ENCODE peak calls at places on chromosomes 7 and 10, in nine cellular contexts. One of them, this sample, is unnamed.

GRCh38 chr10:75021851-75022250 is 89.6 kb upstream of the SAMD8 start:
- DNase-seq in AG04450: no peak
- DNase-seq in MM.1S: peak
- DNase-seq in MCF 10A: no peak
- DNase-seq in left ventricle myocardium inferior: no peak
- DNase-seq in testis: no peak
- DNase-seq in GM06990: no peak
- DNase-seq in lower lobe of right lung: no peak
- DNase-seq in Panc1: no peak
- DNase-seq in this sample: no peak

GRCh38 chr7:156073366-156074052 is 261.2 kb upstream of the SHH start:
- DNase-seq in AG04450: no peak
- DNase-seq in MM.1S: peak
- DNase-seq in MCF 10A: no peak
- DNase-seq in left ventricle myocardium inferior: no peak
- DNase-seq in testis: no peak
- DNase-seq in GM06990: no peak
- DNase-seq in lower lobe of right lung: no peak
- DNase-seq in Panc1: no peak
- DNase-seq in this sample: no peak

GRCh38 chr10:132606031-132606491 is 68.5 kb downstream of the INPP5A start:
- DNase-seq in AG04450: no peak
- DNase-seq in MM.1S: no peak
- DNase-seq in MCF 10A: no peak
- DNase-seq in left ventricle myocardium inferior: no peak
- DNase-seq in testis: no peak
- DNase-seq in GM06990: no peak
- DNase-seq in lower lobe of right lung: no peak
- DNase-seq in Panc1: no peak
- DNase-seq in this sample: no peak

GRCh38 chr7:139457153-139457946 is 26.1 kb downstream of the KLRG2 start:
- DNase-seq in AG04450: no peak
- DNase-seq in MM.1S: no peak
- DNase-seq in MCF 10A: peak
- DNase-seq in left ventricle myocardium inferior: no peak
- DNase-seq in testis: no peak
- DNase-seq in GM06990: no peak
- DNase-seq in lower lobe of right lung: no peak
- DNase-seq in Panc1: no peak
- DNase-seq in this sample: peak

GRCh38 chr7:11830582-11831382 is 1.2 kb downstream of the THSD7A start:
- DNase-seq in AG04450: no peak
- DNase-seq in MM.1S: no peak
- DNase-seq in MCF 10A: no peak
- DNase-seq in left ventricle myocardium inferior: no peak
- DNase-seq in testis: no peak
- DNase-seq in GM06990: no peak
- DNase-seq in lower lobe of right lung: no peak
- DNase-seq in Panc1: no peak
- DNase-seq in this sample: peak

GRCh38 chr7:122257056-122257455 is 47.5 kb downstream of the FEZF1 start:
- DNase-seq in AG04450: no peak
- DNase-seq in MM.1S: no peak
- DNase-seq in MCF 10A: no peak
- DNase-seq in left ventricle myocardium inferior: no peak
- DNase-seq in testis: no peak
- DNase-seq in GM06990: no peak
- DNase-seq in lower lobe of right lung: no peak
- DNase-seq in Panc1: no peak
- DNase-seq in this sample: no peak

GRCh38 chr7:148535227-148535626 is 55.3 kb upstream of the C7orf33 start:
- DNase-seq in AG04450: no peak
- DNase-seq in MM.1S: peak
- DNase-seq in MCF 10A: peak
- DNase-seq in left ventricle myocardium inferior: no peak
- DNase-seq in testis: peak
- DNase-seq in GM06990: peak
- DNase-seq in lower lobe of right lung: no peak
- DNase-seq in Panc1: no peak
- DNase-seq in this sample: no peak

GRCh38 chr10:97531401-97531985 is 32.8 kb downstream of the UBTD1 start:
- DNase-seq in AG04450: no peak
- DNase-seq in MM.1S: no peak
- DNase-seq in MCF 10A: no peak
- DNase-seq in left ventricle myocardium inferior: no peak
- DNase-seq in testis: no peak
- DNase-seq in GM06990: no peak
- DNase-seq in lower lobe of right lung: no peak
- DNase-seq in Panc1: no peak
- DNase-seq in this sample: no peak

GRCh38 chr10:116118851-116119250 is 154.2 kb downstream of the GFRA1 start:
- DNase-seq in AG04450: no peak
- DNase-seq in MM.1S: no peak
- DNase-seq in MCF 10A: no peak
- DNase-seq in left ventricle myocardium inferior: no peak
- DNase-seq in testis: no peak
- DNase-seq in GM06990: no peak
- DNase-seq in lower lobe of right lung: no peak
- DNase-seq in Panc1: no peak
- DNase-seq in this sample: no peak

GRCh38 chr10:116124777-116125176 is 148.2 kb downstream of the GFRA1 start:
- DNase-seq in AG04450: no peak
- DNase-seq in MM.1S: no peak
- DNase-seq in MCF 10A: no peak
- DNase-seq in left ventricle myocardium inferior: no peak
- DNase-seq in testis: no peak
- DNase-seq in GM06990: no peak
- DNase-seq in lower lobe of right lung: no peak
- DNase-seq in Panc1: no peak
- DNase-seq in this sample: no peak

GRCh38 chr10:116122126-116122525 is 150.9 kb downstream of the GFRA1 start:
- DNase-seq in AG04450: no peak
- DNase-seq in MM.1S: no peak
- DNase-seq in MCF 10A: no peak
- DNase-seq in left ventricle myocardium inferior: no peak
- DNase-seq in testis: no peak
- DNase-seq in GM06990: no peak
- DNase-seq in lower lobe of right lung: no peak
- DNase-seq in Panc1: no peak
- DNase-seq in this sample: no peak

GRCh38 chr10:116122664-116123063 is 150.3 kb downstream of the GFRA1 start:
- DNase-seq in AG04450: no peak
- DNase-seq in MM.1S: no peak
- DNase-seq in MCF 10A: no peak
- DNase-seq in left ventricle myocardium inferior: no peak
- DNase-seq in testis: no peak
- DNase-seq in GM06990: no peak
- DNase-seq in lower lobe of right lung: no peak
- DNase-seq in Panc1: no peak
- DNase-seq in this sample: no peak

DNA sequence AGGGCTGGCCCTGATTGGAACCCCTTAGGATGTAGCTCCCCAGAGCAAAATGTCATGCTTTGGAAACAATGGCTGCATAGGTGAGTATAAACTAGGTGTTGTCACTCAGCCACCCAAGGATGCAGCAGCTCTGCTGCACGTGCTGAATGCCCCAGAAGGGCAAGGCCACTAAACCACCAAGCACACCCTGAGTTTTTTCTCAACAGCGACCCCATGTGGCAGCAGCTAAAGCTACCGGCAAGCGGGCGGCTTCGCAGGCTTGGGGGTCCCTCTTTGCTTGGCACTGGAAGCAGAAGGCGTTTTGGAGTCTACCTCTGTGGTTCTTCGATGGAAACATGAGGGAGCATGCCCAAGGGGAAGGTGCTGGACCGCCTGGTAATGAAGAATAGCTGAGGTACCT is 152.3 kb downstream of the GFRA1 start:
- DNase-seq in AG04450: no peak
- DNase-seq in MM.1S: peak
- DNase-seq in MCF 10A: peak
- DNase-seq in left ventricle myocardium inferior: no peak
- DNase-seq in testis: no peak
- DNase-seq in GM06990: no peak
- DNase-seq in lower lobe of right lung: no peak
- DNase-seq in Panc1: no peak
- DNase-seq in this sample: no peak
- TF ChIP-seq CTCF in AG04450: no peak
- TF ChIP-seq CTCF in MM.1S: peak
- TF ChIP-seq CTCF in MCF 10A: no peak
- TF ChIP-seq CTCF in left ventricle myocardium inferior: no peak
- TF ChIP-seq CTCF in testis: no peak
- TF ChIP-seq CTCF in GM06990: no peak
- TF ChIP-seq CTCF in lower lobe of right lung: no peak
- TF ChIP-seq CTCF in Panc1: no peak
- TF ChIP-seq CTCF in this sample: no peak

GRCh38 chr10:6786579-6787031 is 206.5 kb upstream of the PRKCQ start:
- DNase-seq in AG04450: peak
- DNase-seq in MM.1S: no peak
- DNase-seq in MCF 10A: no peak
- DNase-seq in left ventricle myocardium inferior: no peak
- DNase-seq in testis: peak
- DNase-seq in GM06990: no peak
- DNase-seq in lower lobe of right lung: no peak
- DNase-seq in Panc1: no peak
- DNase-seq in this sample: no peak

GRCh38 chr10:6781133-6781770 is 201.2 kb upstream of the PRKCQ start:
- DNase-seq in AG04450: no peak
- DNase-seq in MM.1S: peak
- DNase-seq in MCF 10A: no peak
- DNase-seq in left ventricle myocardium inferior: no peak
- DNase-seq in testis: no peak
- DNase-seq in GM06990: peak
- DNase-seq in lower lobe of right lung: no peak
- DNase-seq in Panc1: no peak
- DNase-seq in this sample: no peak

GRCh38 chr10:6778992-6779701 is 199.1 kb upstream of the PRKCQ start:
- DNase-seq in AG04450: peak
- DNase-seq in MM.1S: no peak
- DNase-seq in MCF 10A: peak
- DNase-seq in left ventricle myocardium inferior: no peak
- DNase-seq in testis: no peak
- DNase-seq in GM06990: no peak
- DNase-seq in lower lobe of right lung: no peak
- DNase-seq in Panc1: no peak
- DNase-seq in this sample: peak

GRCh38 chr10:6780008-6780677 is 200.1 kb upstream of the PRKCQ start:
- DNase-seq in AG04450: no peak
- DNase-seq in MM.1S: peak
- DNase-seq in MCF 10A: no peak
- DNase-seq in left ventricle myocardium inferior: no peak
- DNase-seq in testis: no peak
- DNase-seq in GM06990: peak
- DNase-seq in lower lobe of right lung: no peak
- DNase-seq in Panc1: no peak
- DNase-seq in this sample: no peak

DNA sequence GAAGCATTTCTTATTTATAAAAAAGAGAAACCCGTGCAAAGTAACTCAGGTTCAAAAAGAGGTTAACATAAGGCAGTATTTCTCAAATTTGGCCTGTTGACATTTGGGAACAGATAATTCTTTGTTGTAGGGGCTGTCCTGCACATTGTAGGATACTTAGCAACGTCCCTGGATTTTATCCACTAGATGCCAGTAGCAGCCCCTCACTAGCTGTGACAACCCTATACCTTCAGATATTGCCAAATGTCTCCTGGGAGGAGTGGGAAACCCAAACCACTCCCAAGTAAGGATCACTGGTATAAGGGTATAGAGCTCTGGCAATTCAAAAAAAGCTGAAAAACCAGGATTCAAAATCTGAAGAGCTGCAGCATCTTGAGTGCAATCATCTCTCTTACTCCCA is 202.3 kb upstream of the PRKCQ start:
- DNase-seq in AG04450: no peak
- DNase-seq in MM.1S: no peak
- DNase-seq in MCF 10A: no peak
- DNase-seq in left ventricle myocardium inferior: no peak
- DNase-seq in testis: no peak
- DNase-seq in GM06990: no peak
- DNase-seq in lower lobe of right lung: no peak
- DNase-seq in Panc1: no peak
- DNase-seq in this sample: no peak
- TF ChIP-seq CTCF in AG04450: no peak
- TF ChIP-seq CTCF in MM.1S: no peak
- TF ChIP-seq CTCF in MCF 10A: no peak
- TF ChIP-seq CTCF in left ventricle myocardium inferior: no peak
- TF ChIP-seq CTCF in testis: no peak
- TF ChIP-seq CTCF in GM06990: no peak
- TF ChIP-seq CTCF in lower lobe of right lung: no peak
- TF ChIP-seq CTCF in Panc1: no peak
- TF ChIP-seq CTCF in this sample: no peak

DNA sequence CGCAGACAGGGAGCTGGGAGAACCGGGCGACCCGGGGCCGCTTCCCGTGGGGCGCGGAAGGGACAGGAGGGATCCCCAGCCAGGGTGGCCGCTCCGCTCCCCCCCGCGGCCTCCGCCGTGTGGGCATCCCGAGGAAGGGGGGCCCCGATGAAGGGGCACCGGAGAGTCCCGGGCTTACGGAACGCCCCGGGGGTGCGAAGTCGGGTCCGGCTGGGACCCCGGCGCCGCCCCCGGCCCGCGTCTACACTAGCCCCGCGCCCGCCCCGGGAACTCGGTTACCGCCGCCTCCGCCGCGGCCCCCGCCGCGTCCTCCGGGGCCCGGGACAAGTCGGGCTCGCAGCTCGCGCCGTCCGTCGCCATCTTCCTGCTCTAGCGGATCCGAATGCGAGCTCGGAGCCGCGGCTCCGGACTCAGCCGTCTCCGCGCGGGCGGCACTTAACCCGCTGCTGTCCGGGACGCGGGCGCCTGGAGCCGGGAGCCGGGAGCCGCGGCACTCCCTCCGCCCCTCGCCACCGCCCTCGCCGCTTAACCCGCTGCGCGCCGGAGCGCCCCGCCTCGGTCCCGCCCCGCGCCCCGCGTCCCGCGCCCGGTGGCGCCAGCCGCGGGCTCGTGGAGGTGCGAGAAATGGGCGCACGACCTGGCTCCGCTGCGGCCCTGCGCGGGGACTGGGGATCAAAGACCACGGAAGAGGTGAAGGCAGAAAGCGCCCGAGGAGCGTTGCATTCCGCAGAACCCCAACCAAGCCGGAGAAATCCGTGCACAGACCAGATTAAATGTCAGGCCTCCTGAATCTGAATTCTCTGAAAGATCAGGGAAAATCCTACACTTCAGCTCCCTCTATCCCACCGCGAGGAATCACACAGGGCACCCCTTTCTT is at the start of gene CTTNBP2:
- DNase-seq in AG04450: no peak
- DNase-seq in MM.1S: peak
- DNase-seq in MCF 10A: peak
- DNase-seq in left ventricle myocardium inferior: peak
- DNase-seq in testis: peak
- DNase-seq in GM06990: no peak
- DNase-seq in lower lobe of right lung: peak
- DNase-seq in Panc1: no peak
- DNase-seq in this sample: peak
- TF ChIP-seq CTCF in AG04450: peak
- TF ChIP-seq CTCF in MM.1S: no peak
- TF ChIP-seq CTCF in MCF 10A: no peak
- TF ChIP-seq CTCF in left ventricle myocardium inferior: no peak
- TF ChIP-seq CTCF in testis: no peak
- TF ChIP-seq CTCF in GM06990: no peak
- TF ChIP-seq CTCF in lower lobe of right lung: no peak
- TF ChIP-seq CTCF in Panc1: no peak
- TF ChIP-seq CTCF in this sample: no peak

DNA sequence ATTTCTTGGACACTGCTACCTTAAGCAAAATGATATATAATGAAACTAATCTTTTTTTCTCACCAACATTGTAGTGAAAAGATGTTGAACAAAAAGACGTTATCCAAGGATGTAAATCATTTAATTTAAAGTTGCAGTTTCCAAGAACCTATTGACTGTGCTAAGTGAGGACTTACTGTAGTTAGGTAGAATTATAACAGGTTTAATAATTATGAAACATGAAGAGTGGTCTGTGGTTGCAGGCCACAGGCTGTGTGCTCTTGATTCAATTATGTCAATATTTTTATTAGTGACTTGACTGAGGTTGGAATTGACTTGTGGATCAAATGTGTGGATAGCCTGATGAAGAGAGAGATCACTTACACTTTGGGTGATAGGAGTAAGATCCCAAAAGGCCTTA is 478.1 kb downstream of the AUTS2 start:
- DNase-seq in AG04450: no peak
- DNase-seq in MM.1S: no peak
- DNase-seq in MCF 10A: no peak
- DNase-seq in left ventricle myocardium inferior: no peak
- DNase-seq in testis: no peak
- DNase-seq in GM06990: no peak
- DNase-seq in lower lobe of right lung: no peak
- DNase-seq in Panc1: no peak
- DNase-seq in this sample: no peak
- TF ChIP-seq CTCF in AG04450: no peak
- TF ChIP-seq CTCF in MM.1S: no peak
- TF ChIP-seq CTCF in MCF 10A: no peak
- TF ChIP-seq CTCF in left ventricle myocardium inferior: no peak
- TF ChIP-seq CTCF in testis: no peak
- TF ChIP-seq CTCF in GM06990: no peak
- TF ChIP-seq CTCF in lower lobe of right lung: no peak
- TF ChIP-seq CTCF in Panc1: no peak
- TF ChIP-seq CTCF in this sample: no peak

This sample was measured in Calu3.